ENCODE peak calls at places on chromosomes 2 and 18, in five cellular contexts. F, Q, Y, R and V are unnamed samples.

GRCh38 chr2:149036507-149037293 is 1.8 kb upstream of the LYPD6B start:
- DNase-seq in R (no peak), F (no peak), Y (no peak), Q (no peak), V (no peak)

GRCh38 chr2:18559531-18559930 is 922 bp downstream of the RDH14 start:
- DNase-seq in Y (no peak), F (peak; percentile 10), R (peak; percentile 5), Q (no peak), V (no peak)

GRCh38 chr2:120378605-120379004 is 32.7 kb downstream of the INHBB start:
- DNase-seq in F (no peak), Q (no peak), Y (no peak), R (no peak), V (no peak)

GRCh38 chr18:48693006-48693405 is 154.2 kb downstream of the CTIF start:
- DNase-seq in F (no peak), Y (no peak), Q (no peak), R (no peak), V (no peak)

GRCh38 chr18:54392621-54393023 is 34.9 kb downstream of the C18orf54 start:
- DNase-seq in F (peak; percentile 74), R (peak; percentile 52), Q (peak; percentile 85), Y (peak; percentile 63), V (no peak)

GRCh38 chr18:55861266-55861665 is 273.3 kb upstream of the TCF4 start:
- DNase-seq in Q (peak; percentile 75), F (peak; percentile 49), R (no peak), Y (peak; percentile 60), V (peak; percentile 42)

GRCh38 chr2:45607701-45608100 is 3.4 kb downstream of the SRBD1 start:
- DNase-seq in Y (no peak), R (peak; percentile 45), Q (peak; percentile 54), F (peak; percentile 67), V (peak; percentile 56)

GRCh38 chr2:176001281-176001902 is 675 bp downstream of the LNPK start:
- DNase-seq in Y (peak; percentile 45), F (peak; percentile 72), R (peak; percentile 73), Q (peak; percentile 56), V (peak; percentile 15)

GRCh38 chr18:76407681-76408080 is 87.4 kb downstream of the ZNF516 start:
- DNase-seq in F (no peak), Q (no peak), R (no peak), Y (no peak), V (no peak)

GRCh38 chr2:109322111-109322510 is 193.1 kb downstream of the SH3RF3 start:
- DNase-seq in Q (peak; percentile 97), R (no peak), F (no peak), Y (peak; percentile 98), V (no peak)

GRCh38 chr2:217878865-217879595 is 123.8 kb downstream of the TNS1 start:
- DNase-seq in Y (no peak), Q (no peak), R (no peak), F (peak; percentile 60), V (no peak)

GRCh38 chr2:217877866-217878265 is 124.9 kb downstream of the TNS1 start:
- DNase-seq in Y (no peak), R (no peak), Q (no peak), F (no peak), V (no peak)

GRCh38 chr2:217880891-217881290 is 121.9 kb downstream of the TNS1 start:
- DNase-seq in Y (no peak), F (peak; percentile 81), Q (peak; percentile 45), R (no peak), V (no peak)

GRCh38 chr2:217876253-217876570 is 126.6 kb downstream of the TNS1 start:
- DNase-seq in Y (no peak), F (no peak), Q (no peak), R (no peak), V (no peak)

DNA sequence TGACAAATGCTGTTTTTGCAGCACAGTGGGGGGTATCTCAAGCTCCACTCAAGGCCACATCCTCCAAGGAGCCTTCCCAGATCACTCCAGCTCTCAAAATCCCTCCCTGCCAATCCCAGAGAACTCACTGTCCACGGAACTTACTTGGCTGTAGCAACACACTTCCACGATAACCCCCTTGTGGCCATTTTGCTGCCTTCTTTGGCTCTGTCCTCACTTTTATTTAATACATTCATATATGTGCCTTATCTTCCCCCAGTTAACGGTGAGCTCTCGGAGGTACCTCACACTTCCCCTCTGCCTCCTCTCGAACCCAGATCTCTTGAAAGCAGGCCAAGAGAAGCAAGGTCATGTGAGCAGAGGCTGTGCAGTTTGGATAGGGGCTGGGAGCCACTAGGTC is 122.3 kb downstream of the TNS1 start:
- DNase-seq in F (no peak), Q (peak; percentile 39), R (no peak), Y (no peak), V (no peak)
- TF ChIP-seq CTCF in F (no peak), Q (peak; percentile 50), R (no peak), Y (no peak), V (no peak)

GRCh38 chr18:8982416-8983183 is 119.9 kb upstream of the NDUFV2 start:
- DNase-seq in F (peak; percentile 69), Y (peak; percentile 74), R (peak; percentile 60), Q (peak; percentile 88), V (peak; percentile 41)
- TF ChIP-seq CTCF in F (peak; percentile 61), Y (peak; percentile 52), R (peak; percentile 88), Q (peak; percentile 73), V (peak; percentile 40)

GRCh38 chr2:207484444-207485391 is 45.0 kb upstream of the CREB1 start:
- DNase-seq in Y (no peak), F (no peak), Q (no peak), R (no peak), V (no peak)

GRCh38 chr2:207490441-207490840 is 39.3 kb upstream of the CREB1 start:
- DNase-seq in R (no peak), Y (no peak), Q (no peak), F (no peak), V (no peak)

GRCh38 chr2:207489251-207489650 is 40.5 kb upstream of the CREB1 start:
- DNase-seq in Q (no peak), F (no peak), R (no peak), Y (no peak), V (no peak)

GRCh38 chr2:207491086-207491485 is 38.7 kb upstream of the CREB1 start:
- DNase-seq in Q (no peak), Y (no peak), F (no peak), R (no peak), V (no peak)

DNA sequence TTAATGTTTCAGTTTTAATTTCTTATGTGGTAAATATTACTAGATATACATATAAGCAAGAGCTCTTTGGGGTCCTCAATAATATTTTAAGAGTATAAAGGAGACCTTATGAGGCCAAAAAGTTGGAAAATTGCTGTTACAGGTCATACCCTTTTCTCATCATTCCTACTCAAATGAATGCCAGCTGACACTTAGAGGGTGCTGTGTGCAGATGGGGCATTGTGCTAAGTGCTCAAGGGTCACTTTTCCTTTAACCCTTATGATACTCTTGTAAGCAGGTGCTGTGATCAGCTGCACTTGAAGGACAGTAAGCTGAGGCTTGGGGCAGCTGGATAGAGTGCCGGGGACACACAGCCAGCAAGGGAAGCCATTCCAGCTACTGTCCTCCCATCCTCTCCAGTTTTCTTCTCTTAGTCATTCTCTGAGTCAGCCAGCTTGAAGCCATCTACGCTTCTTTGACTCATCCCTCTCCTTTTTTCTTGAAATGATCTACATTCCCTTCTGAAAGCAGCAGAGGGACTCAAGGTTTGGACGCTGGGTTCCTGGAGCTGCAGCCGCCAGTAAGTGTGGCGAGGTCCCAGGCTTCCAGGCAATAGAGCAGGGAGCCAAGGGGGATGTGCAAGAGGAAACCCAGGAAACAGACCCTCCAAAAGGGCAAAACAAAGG is 42.0 kb upstream of the CREB1 start:
- DNase-seq in F (no peak), Y (peak; percentile 95), R (no peak), Q (peak; percentile 94), V (no peak)
- TF ChIP-seq CTCF in F (no peak), Y (peak; percentile 66), R (no peak), Q (peak; percentile 70), V (no peak)

GRCh38 chr2:56185582-56186046 is 1.8 kb downstream of the CCDC85A start:
- DNase-seq in Y (no peak), F (peak; percentile 79), R (no peak), Q (peak; percentile 20), V (peak; percentile 69)
- TF ChIP-seq CTCF in Y (no peak), F (peak; percentile 34), R (no peak), Q (peak; percentile 19), V (no peak)

GRCh38 chr18:27604583-27604982 is 419.5 kb upstream of the CHST9 start:
- DNase-seq in F (no peak), Q (peak; percentile 81), R (no peak), Y (peak; percentile 21), V (no peak)

GRCh38 chr18:27600245-27600644 is 415.1 kb upstream of the CHST9 start:
- DNase-seq in Y (no peak), Q (no peak), F (no peak), R (no peak), V (no peak)

GRCh38 chr18:27595121-27595848 is 410.2 kb upstream of the CHST9 start:
- DNase-seq in R (no peak), Y (no peak), F (no peak), Q (no peak), V (no peak)

GRCh38 chr18:27602092-27602491 is 417.0 kb upstream of the CHST9 start:
- DNase-seq in Y (no peak), Q (no peak), F (no peak), R (no peak), V (no peak)

GRCh38 chr18:27599202-27599829 is 414.2 kb upstream of the CHST9 start:
- DNase-seq in Q (peak; percentile 65), Y (peak; percentile 28), R (peak; percentile 40), F (peak; percentile 79), V (peak; percentile 71)
- TF ChIP-seq CTCF in Q (peak; percentile 98), Y (peak; percentile 74), R (peak; percentile 84), F (peak; percentile 97), V (peak; percentile 76)

GRCh38 chr2:3189961-3190360 is 187.7 kb downstream of the EIPR1 start:
- DNase-seq in Q (no peak), F (no peak), R (no peak), Y (no peak), V (no peak)

GRCh38 chr2:3192281-3192818 is 185.3 kb downstream of the EIPR1 start:
- DNase-seq in F (no peak), Q (no peak), Y (no peak), R (no peak), V (no peak)

GRCh38 chr2:3194828-3195227 is 182.8 kb downstream of the EIPR1 start:
- DNase-seq in Q (no peak), F (no peak), Y (no peak), R (no peak), V (no peak)

GRCh38 chr2:3193423-3194330 is 183.9 kb downstream of the EIPR1 start:
- DNase-seq in Y (peak; percentile 16), F (no peak), R (no peak), Q (no peak), V (no peak)

DNA sequence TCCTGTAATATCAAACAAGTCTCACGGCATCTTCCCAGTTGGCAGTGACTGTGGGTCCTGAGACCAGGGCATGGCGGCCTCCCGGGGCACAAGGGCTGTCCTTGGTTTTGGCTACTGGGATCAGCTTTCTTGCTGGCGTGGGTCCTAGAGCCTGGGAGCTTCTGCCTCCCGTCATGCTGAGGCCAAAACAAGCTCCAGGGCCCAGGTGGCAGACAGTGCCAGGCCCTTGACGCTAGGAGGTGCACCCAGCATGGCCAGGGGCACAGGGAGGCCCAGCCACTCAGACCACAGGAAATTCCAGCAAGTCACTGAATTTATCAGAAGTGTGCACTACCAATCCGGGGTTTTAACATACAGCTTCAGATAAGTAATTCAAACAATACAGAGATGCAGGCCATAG is 184.7 kb downstream of the EIPR1 start:
- DNase-seq in R (no peak), Y (no peak), F (no peak), Q (no peak), V (no peak)
- TF ChIP-seq CTCF in R (no peak), Y (no peak), F (no peak), Q (peak; percentile 4), V (no peak)

GRCh38 chr2:104577143-104577542 is 276.8 kb upstream of the POU3F3 start:
- DNase-seq in Y (no peak), R (no peak), Q (no peak), F (no peak), V (no peak)
- TF ChIP-seq CTCF in Y (no peak), R (no peak), Q (no peak), F (no peak), V (no peak)